ENCODE peak calls at places on chromosomes 2 and 18, in four cellular contexts. G, H, N and V are unnamed samples. For H3K36me3 and H3K4me1, the result is how much of the 10 kb centered on the place peaks cover.

GRCh38 chr2:102304268-102304667 is 7.1 kb upstream of the IL1RL1 start:
- DNase-seq in H (no peak), G (no peak), N (no peak), V (no peak)

GRCh38 chr2:133200684-133201421 is 367.4 kb downstream of the NCKAP5 start:
- DNase-seq in G (no peak), N (no peak), H (no peak), V (peak)

GRCh38 chr2:115739574-115739973 is 1297.1 kb downstream of the DPP10 start:
- DNase-seq in N (no peak), G (no peak), H (no peak), V (no peak)

GRCh38 chr2:182592691-182593393 is 123.2 kb upstream of the DNAJC10 start:
- DNase-seq in H (no peak), G (no peak), N (no peak), V (no peak)

GRCh38 chr18:986071-986470 is 81.4 kb downstream of the ADCYAP1 start:
- DNase-seq in G (no peak), N (no peak), H (peak), V (no peak)

GRCh38 chr2:53744395-53745065 is 23.1 kb upstream of the CHAC2 start:
- DNase-seq in N (no peak), H (no peak), G (no peak), V (no peak)

GRCh38 chr18:43380098-43380672 is 102.9 kb upstream of the SYT4 start:
- DNase-seq in H (no peak), G (no peak), N (no peak), V (no peak)

GRCh38 chr2:63875143-63875542 is 33.4 kb downstream of the UGP2 start:
- DNase-seq in N (no peak), G (no peak), H (no peak), V (no peak)

GRCh38 chr2:86519349-86519748 is 43.9 kb downstream of the CHMP3 start:
- DNase-seq in N (no peak), G (no peak), H (no peak), V (no peak)

GRCh38 chr18:34158881-34159690 is 65.6 kb downstream of the NOL4 start:
- DNase-seq in G (no peak), H (peak), N (peak), V (peak)

GRCh38 chr2:28702415-28702859 is 49.2 kb upstream of the PPP1CB start:
- DNase-seq in G (no peak), N (no peak), H (no peak), V (no peak)

GRCh38 chr2:11542275-11542819 is 8.5 kb downstream of the GREB1 start:
- DNase-seq in N (peak), H (no peak), G (no peak), V (no peak)

DNA sequence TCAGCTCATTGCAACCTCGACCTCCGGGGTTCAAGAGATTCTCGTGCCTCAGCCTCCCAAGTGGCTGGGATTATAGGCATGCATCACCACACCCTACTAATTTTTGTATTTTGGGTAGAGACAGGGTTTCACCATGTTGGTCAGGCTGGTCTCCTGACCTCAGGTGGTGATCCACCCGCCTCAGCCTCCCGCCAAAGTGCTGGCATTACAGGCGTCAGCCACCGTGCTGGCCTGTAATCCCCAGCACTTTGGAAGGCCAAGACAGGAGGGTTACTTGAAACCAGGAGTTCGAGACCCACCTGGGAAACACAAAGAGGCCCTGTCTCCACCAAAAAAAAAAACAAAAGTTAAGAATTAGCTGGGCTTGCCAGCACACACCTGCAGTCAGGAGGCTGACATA is 18.5 kb downstream of the USP34 start:
- DNase-seq in N (no peak), G (no peak), H (no peak), V (no peak)
- H3K36me3 ChIP-seq in N (under half), G (under half), H (under half), V (under half)

GRCh38 chr18:62348474-62348873 is 23.4 kb downstream of the TNFRSF11A start:
- DNase-seq in H (no peak), N (no peak), G (no peak), V (no peak)
- H3K4me1 ChIP-seq in H (under half), N (under half), G (under half), V (under half)

GRCh38 chr2:231065966-231066365 is 9.3 kb downstream of the PSMD1 start:
- DNase-seq in N (no peak), H (no peak), G (no peak), V (no peak)
- H3K36me3 ChIP-seq in N (under half), H (half or more), G (under half), V (half or more)

GRCh38 chr18:51490860-51491259 is 293.4 kb upstream of the MEX3C start:
- DNase-seq in N (no peak), H (no peak), G (no peak), V (no peak)
- H3K4me1 ChIP-seq in N (under half), H (under half), G (under half), V (under half)

GRCh38 chr18:55102958-55103456 is 143.7 kb upstream of the CCDC68 start:
- DNase-seq in N (no peak), G (no peak), H (no peak), V (no peak)
- H3K36me3 ChIP-seq in N (under half), G (under half), H (under half), V (under half)

DNA sequence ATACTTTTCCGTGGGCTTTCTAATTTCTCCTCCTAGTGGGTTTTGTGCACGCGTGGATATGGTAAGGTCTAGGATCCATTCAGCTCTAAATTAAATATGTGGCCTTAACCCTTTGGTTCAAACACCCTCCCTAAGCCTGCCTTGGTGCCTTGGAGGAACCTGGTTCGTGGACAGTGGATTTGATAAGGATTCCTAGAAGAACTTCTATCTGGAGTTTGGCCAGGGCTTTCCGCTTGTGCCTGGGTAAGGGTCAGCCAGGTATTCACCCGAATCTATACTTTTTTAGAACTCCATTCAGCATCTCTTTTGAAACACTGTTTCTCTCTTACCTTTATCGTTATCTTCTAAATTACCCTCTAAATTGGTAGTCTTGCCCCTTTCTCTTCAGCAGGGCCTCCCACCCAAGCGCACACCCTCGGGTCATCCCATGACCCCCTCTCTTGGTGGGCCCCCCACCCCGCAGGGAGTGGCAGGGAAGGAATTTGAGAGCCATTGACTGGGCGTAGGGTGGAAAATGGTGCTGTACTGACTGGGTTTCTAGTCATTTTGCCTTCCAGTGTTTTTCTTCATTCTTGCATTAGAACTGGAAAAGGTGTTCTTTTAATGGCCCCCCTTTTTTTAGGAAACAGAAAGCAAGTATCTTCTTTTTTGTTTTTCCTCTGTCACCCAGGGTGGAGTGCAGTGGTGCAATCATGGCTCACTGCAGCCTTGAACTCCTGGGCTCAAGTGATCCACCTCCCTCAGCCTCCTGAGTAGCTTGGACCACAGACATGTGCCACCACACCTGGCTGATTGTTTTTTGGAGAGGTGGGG is 1.8 kb downstream of the SOCS6 start:
- DNase-seq in H (no peak), G (no peak), N (no peak), V (no peak)
- H3K4me1 ChIP-seq in H (under half), G (under half), N (under half), V (under half)

GRCh38 chr2:17355608-17356329 is 162.5 kb downstream of the RAD51AP2 start:
- DNase-seq in N (no peak), G (no peak), H (no peak), V (no peak)
- H3K36me3 ChIP-seq in N (under half), G (under half), H (under half), V (under half)

GRCh38 chr2:230871361-230872150 is 6.8 kb downstream of the ITM2C start:
- DNase-seq in H (no peak), G (no peak), N (no peak), V (no peak)

GRCh38 chr2:230872968-230873669 is 8.4 kb downstream of the ITM2C start:
- DNase-seq in G (peak), H (no peak), N (no peak), V (no peak)

GRCh38 chr2:230870544-230871360 is 6.0 kb downstream of the ITM2C start:
- DNase-seq in G (peak), N (no peak), H (peak), V (peak)

GRCh38 chr2:230873670-230874401 is 9.1 kb downstream of the ITM2C start:
- DNase-seq in G (peak), H (no peak), N (no peak), V (no peak)

DNA sequence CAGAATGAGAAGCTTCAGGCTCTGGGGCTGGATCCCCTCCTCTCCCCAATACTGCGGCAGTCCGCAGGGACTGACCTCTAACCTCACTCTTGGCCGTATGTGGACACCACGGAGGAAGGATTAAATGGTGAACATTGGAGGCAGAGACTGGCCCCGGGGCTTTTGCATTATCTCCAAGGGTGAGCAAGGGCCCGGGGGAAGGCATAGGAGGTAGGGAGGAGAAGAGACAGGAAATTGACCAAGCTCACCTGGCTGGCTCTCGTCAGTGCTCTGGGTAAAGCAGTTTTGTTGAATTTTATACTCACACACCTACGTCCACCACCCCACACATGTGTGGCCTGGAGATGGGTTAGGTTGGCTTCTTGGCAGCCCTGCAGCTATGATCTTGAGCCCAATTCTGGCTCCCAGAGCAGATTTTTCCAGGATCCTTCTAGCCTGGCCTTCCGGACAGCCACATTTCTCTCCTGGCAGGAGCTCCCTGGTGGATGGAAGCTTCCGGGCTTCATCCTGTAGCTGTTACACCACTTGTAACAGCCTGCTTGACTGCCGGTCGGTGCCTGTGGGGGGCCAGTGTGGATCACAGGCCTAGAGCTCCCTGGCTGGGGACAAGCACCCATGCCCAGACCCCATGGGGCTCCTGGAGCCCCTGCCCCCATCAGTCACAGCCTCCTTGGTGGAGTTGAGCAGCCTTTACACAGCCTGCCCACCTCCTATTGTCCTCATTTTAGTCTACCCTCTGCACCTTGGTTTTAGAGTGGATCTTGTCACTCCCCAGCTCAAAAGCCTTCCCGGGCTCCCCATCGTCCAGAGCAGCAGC is 7.6 kb downstream of the ITM2C start:
- DNase-seq in N (no peak), G (no peak), H (no peak), V (no peak)
- H3K4me1 ChIP-seq in N (under half), G (half or more), H (under half), V (under half)

DNA sequence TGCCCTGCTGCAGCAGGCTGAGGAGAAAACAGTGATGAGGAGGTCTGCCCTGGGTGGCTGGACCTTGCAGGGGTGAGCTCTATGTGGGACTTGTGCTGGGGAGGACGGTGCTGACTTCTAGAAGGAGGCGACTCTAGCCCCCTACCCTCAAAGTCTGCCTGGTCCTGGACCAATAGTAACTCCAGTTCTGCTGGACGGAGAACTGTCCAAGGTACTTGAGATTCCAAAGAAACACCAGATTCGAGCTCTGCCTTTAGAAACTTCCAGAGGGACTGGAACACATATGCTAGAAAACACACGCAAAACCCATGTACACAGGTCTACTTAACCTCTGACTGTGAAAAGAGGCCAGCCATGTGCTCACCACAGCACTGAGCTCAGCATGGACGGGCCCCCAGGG is 260.6 kb downstream of the TWIST2 start:
- DNase-seq in N (no peak), G (no peak), H (no peak), V (no peak)
- H3K36me3 ChIP-seq in N (under half), G (under half), H (under half), V (under half)